ENCODE peak calls at places on chromosome 5, in six cellular contexts. B is cardiac muscle cell; E is ELF-1; S is RWPE1; D is stimulated activated CD8-positive, alpha-beta memory T cell treated with anti-CD3 and anti-CD28 coated beads, Interleukin-4, amount 100 ng/mL, for 24 hours; O is NCI-H1105 treated with DMSO at 0.1 percent for 48 hours. X is an unnamed sample.

GRCh38 chr5:142296914-142297417 is 27.9 kb downstream of the SPRY4 start:
- DNase-seq in B (peak), D (no peak), E (no peak), S (no peak), O (no peak), X (peak)

GRCh38 chr5:159184858-159185381 is 24.4 kb downstream of the RNF145 start:
- DNase-seq in D (no peak), E (peak), B (no peak), S (no peak), O (no peak), X (peak)

GRCh38 chr5:6125781-6126180 is 252.6 kb downstream of the MED10 start:
- DNase-seq in E (no peak), B (no peak), S (no peak), D (no peak), O (no peak), X (no peak)

GRCh38 chr5:142542906-142543305 is 143.0 kb downstream of the FGF1 start:
- DNase-seq in E (no peak), B (no peak), S (no peak), D (no peak), O (no peak), X (no peak)

GRCh38 chr5:139787568-139788293 is 7.9 kb upstream of the PSD2 start:
- DNase-seq in S (peak), E (peak), O (peak), B (peak), D (peak), X (peak)

GRCh38 chr5:67510204-67510603 is 313.6 kb upstream of the CD180 start:
- DNase-seq in S (no peak), B (no peak), O (no peak), D (no peak), E (no peak), X (no peak)

GRCh38 chr5:159772698-159773061 is 143.6 kb upstream of the ADRA1B start:
- DNase-seq in O (no peak), S (no peak), B (no peak), E (no peak), D (no peak), X (no peak)

GRCh38 chr5:179827684-179828083 is 7.0 kb downstream of the SQSTM1 start:
- DNase-seq in B (no peak), S (peak), D (peak), E (no peak), O (no peak), X (no peak)

GRCh38 chr5:160105686-160106085 is 13.6 kb downstream of the PWWP2A start:
- DNase-seq in E (no peak), D (no peak), B (no peak), O (no peak), S (no peak), X (no peak)

GRCh38 chr5:141992349-141992963 is 20.4 kb downstream of the GNPDA1 start:
- DNase-seq in E (no peak), O (peak), B (peak), D (peak), S (peak), X (peak)

GRCh38 chr5:87034562-87034961 is 233.1 kb upstream of the RASA1 start:
- DNase-seq in O (no peak), E (no peak), D (no peak), S (no peak), B (no peak), X (no peak)

GRCh38 chr5:55645304-55645703 is 66.8 kb downstream of the SLC38A9 start:
- DNase-seq in S (no peak), E (no peak), D (no peak), O (no peak), B (no peak), X (no peak)

GRCh38 chr5:43193952-43194321 is 1.9 kb downstream of the NIM1K start:
- DNase-seq in O (peak), E (peak), D (no peak), S (no peak), B (no peak), X (no peak)

GRCh38 chr5:176438959-176439757 is 9.0 kb upstream of the FAF2 start:
- DNase-seq in S (no peak), E (peak), B (no peak), D (no peak), O (no peak), X (no peak)

GRCh38 chr5:136192526-136193395 is at the start of gene SMIM32:
- DNase-seq in D (no peak), S (no peak), E (peak), B (peak), O (peak), X (peak)

GRCh38 chr5:159777049-159777448 is 139.2 kb upstream of the ADRA1B start:
- DNase-seq in O (no peak), E (no peak), D (no peak), S (no peak), B (no peak), X (no peak)

GRCh38 chr5:130323804-130324454 is 419.7 kb downstream of the CHSY3 start:
- DNase-seq in O (no peak), D (no peak), S (peak), E (no peak), B (no peak), X (no peak)

GRCh38 chr5:91245871-91246270 is 137.2 kb downstream of the ARRDC3 start:
- DNase-seq in S (peak), B (no peak), O (no peak), D (no peak), E (no peak), X (no peak)

GRCh38 chr5:29939988-29940387 is 1253.5 kb upstream of the CDH6 start:
- DNase-seq in E (no peak), D (no peak), O (no peak), S (no peak), B (no peak), X (no peak)

GRCh38 chr5:152942633-152943336 is 537.7 kb upstream of the NMUR2 start:
- DNase-seq in S (no peak), B (no peak), D (no peak), E (no peak), O (no peak), X (no peak)

GRCh38 chr5:24606974-24607373 is 37.8 kb downstream of the CDH10 start:
- DNase-seq in O (no peak), B (no peak), S (no peak), E (no peak), D (no peak), X (no peak)